ENCODE peak calls at places on chromosomes 16 and 17, in five cellular contexts. J is psoas muscle, R is left ventricle myocardium inferior, C is cardiac muscle cell, P is pancreas. V is an unnamed sample.

GRCh38 chr17:2399572-2400473 is 1.0 kb downstream of the MNT start:
- DNase-seq in J (peak; percentile 98), R (peak; percentile 96), C (peak; percentile 97), P (peak; percentile 98), V (peak; percentile 95)

GRCh38 chr17:76268015-76268749 is 3.0 kb downstream of the UBALD2 start:
- DNase-seq in J (peak; percentile 88), R (peak; percentile 84), C (no peak), P (peak; percentile 71), V (no peak)

GRCh38 chr17:50095626-50096037 is 481 bp downstream of the PDK2 start:
- DNase-seq in J (no peak), R (no peak), C (peak; percentile 46), P (no peak), V (peak; percentile 28)

GRCh38 chr17:40550608-40551007 is 14.7 kb downstream of the CCR7 start:
- DNase-seq in J (peak; percentile 76), R (peak; percentile 60), C (no peak), P (peak; percentile 44), V (no peak)

GRCh38 chr16:84947022-84947421 is 64.3 kb downstream of the ZDHHC7 start:
- DNase-seq in J (no peak), R (no peak), C (no peak), P (no peak), V (no peak)

GRCh38 chr16:46885960-46886763 is 2.0 kb downstream of the GPT2 start:
- DNase-seq in J (peak; percentile 44), R (no peak), C (peak; percentile 23), P (peak; percentile 69), V (no peak)

GRCh38 chr16:47156816-47157215 is 13.1 kb upstream of the NETO2 start:
- DNase-seq in J (no peak), R (no peak), C (no peak), P (no peak), V (no peak)

GRCh38 chr16:84786605-84787302 is 33.0 kb upstream of the CRISPLD2 start:
- DNase-seq in J (no peak), R (no peak), C (no peak), P (no peak), V (no peak)

GRCh38 chr17:37299257-37299985 is 76.4 kb upstream of the C17orf78 start:
- DNase-seq in J (no peak), R (no peak), C (no peak), P (no peak), V (peak; percentile 87)

GRCh38 chr16:87169509-87169985 is 147.6 kb downstream of the C16orf95 start:
- DNase-seq in J (no peak), R (no peak), C (no peak), P (no peak), V (no peak)

GRCh38 chr17:79991924-79992656 is 43.6 kb downstream of the TBC1D16 start:
- DNase-seq in J (no peak), R (peak; percentile 57), C (no peak), P (no peak), V (no peak)

GRCh38 chr17:77076046-77076882 is 64.5 kb upstream of the SEC14L1 start:
- DNase-seq in J (no peak), R (no peak), C (no peak), P (no peak), V (no peak)

GRCh38 chr17:73278465-73279453 is 17.1 kb upstream of the CPSF4L start:
- DNase-seq in J (no peak), R (peak; percentile 41), C (peak; percentile 46), P (peak; percentile 62), V (peak; percentile 74)

GRCh38 chr16:19520861-19521331 is 1.0 kb downstream of the GDE1 start:
- DNase-seq in J (no peak), R (no peak), C (no peak), P (no peak), V (peak; percentile 28)

GRCh38 chr17:63431939-63432804 is 13.9 kb downstream of the CYB561 start:
- DNase-seq in J (no peak), R (no peak), C (peak; percentile 47), P (no peak), V (no peak)

GRCh38 chr16:53154513-53154912 is 99.7 kb downstream of the CHD9 start:
- DNase-seq in J (no peak), R (no peak), C (peak; percentile 29), P (no peak), V (no peak)

GRCh38 chr17:54795046-54795445 is 105.6 kb upstream of the TOM1L1 start:
- DNase-seq in J (no peak), R (no peak), C (no peak), P (no peak), V (no peak)

GRCh38 chr16:88536971-88537751 is 33.0 kb upstream of the ZC3H18 start:
- DNase-seq in J (no peak), R (no peak), C (no peak), P (peak; percentile 72), V (peak; percentile 40)

GRCh38 chr17:47731396-47731795 is 1.6 kb upstream of the TBX21 start:
- DNase-seq in J (no peak), R (no peak), C (no peak), P (peak; percentile 19), V (no peak)

GRCh38 chr17:18117974-18118632 is 9.5 kb downstream of the MYO15A start:
- DNase-seq in J (no peak), R (no peak), C (no peak), P (no peak), V (no peak)

GRCh38 chr16:84686702-84687298 is 13.0 kb upstream of the USP10 start:
- DNase-seq in J (no peak), R (no peak), C (peak; percentile 19), P (no peak), V (no peak)

GRCh38 chr16:72938426-72939164 is 109.3 kb downstream of the ZFHX3 start:
- DNase-seq in J (peak; percentile 88), R (peak; percentile 92), C (no peak), P (peak; percentile 74), V (no peak)

GRCh38 chr17:80265205-80266068 is 4.8 kb downstream of the RNF213 start:
- DNase-seq in J (no peak), R (no peak), C (no peak), P (no peak), V (no peak)

GRCh38 chr16:74279805-74280204 is 16.8 kb upstream of the PSMD7 start:
- DNase-seq in J (no peak), R (no peak), C (no peak), P (no peak), V (no peak)
- H3K4me3 ChIP-seq in J (no peak overlapping the region), R (no peak overlapping the region), C (no peak overlapping the region), P (no peak overlapping the region), V (no peak overlapping the region)

GRCh38 chr17:52376137-52376536 is 217.6 kb upstream of the CA10 start:
- DNase-seq in J (no peak), R (no peak), C (no peak), P (no peak), V (no peak)
- H3K9me3 ChIP-seq in J (no peaks in the 10 kb centered on the region), R (no peaks in the 10 kb centered on the region), C (no peaks in the 10 kb centered on the region), P (no peaks in the 10 kb centered on the region), V (no peaks in the 10 kb centered on the region)

GRCh38 chr16:68083239-68083781 is 1.9 kb upstream of the NFATC3 start:
- DNase-seq in J (no peak), R (no peak), C (no peak), P (peak; percentile 39), V (no peak)

GRCh38 chr16:68084504-68085258 is 489 bp upstream of the NFATC3 start:
- DNase-seq in J (peak; percentile 91), R (peak; percentile 92), C (peak; percentile 85), P (peak; percentile 82), V (peak; percentile 90)

GRCh38 chr16:68081796-68082567 is 3.2 kb upstream of the NFATC3 start:
- DNase-seq in J (no peak), R (no peak), C (no peak), P (no peak), V (no peak)

GRCh38 chr16:68083861-68084503 is 1.2 kb upstream of the NFATC3 start:
- DNase-seq in J (no peak), R (no peak), C (peak; percentile 28), P (peak; percentile 25), V (no peak)

DNA sequence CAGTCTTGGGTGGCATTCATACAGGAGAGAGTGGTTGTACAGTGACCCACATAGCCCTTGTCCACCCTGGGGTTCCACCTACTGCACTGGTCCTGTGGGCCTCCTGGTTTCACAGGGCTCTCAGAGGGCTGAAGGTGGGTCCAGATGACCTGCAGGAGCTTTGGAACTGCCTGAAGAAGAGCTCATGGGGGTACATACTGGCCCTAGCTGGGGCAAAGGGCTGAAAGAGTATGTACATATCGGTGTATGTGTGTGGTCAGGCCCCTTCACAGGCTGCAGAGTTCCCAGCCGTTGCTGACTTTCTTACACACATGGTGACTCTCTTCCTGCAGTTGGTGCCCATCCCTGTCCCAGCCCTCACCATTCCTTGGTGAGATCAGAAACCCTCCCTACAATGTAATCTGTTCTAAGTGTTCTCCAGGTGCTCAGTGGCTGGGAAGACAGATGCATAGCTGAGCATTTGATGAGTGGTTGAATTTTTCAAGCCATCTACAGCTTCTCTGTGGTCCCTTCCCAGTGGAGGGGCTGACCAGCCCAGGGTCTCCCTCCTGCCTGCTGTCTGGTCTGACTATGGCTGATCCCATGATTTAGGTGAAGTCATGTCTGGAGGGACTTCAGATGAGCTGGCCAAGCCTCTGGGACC is 2.5 kb upstream of the NFATC3 start:
- DNase-seq in J (no peak), R (no peak), C (no peak), P (peak; percentile 36), V (no peak)
- H3K4me1 ChIP-seq in J (peaks cover 48% of the 10 kb centered on the region), R (peaks cover 92% of the 10 kb centered on the region), C (peaks cover 20% of the 10 kb centered on the region), P (peaks cover 18% of the 10 kb centered on the region), V (peaks cover 13% of the 10 kb centered on the region)

DNA sequence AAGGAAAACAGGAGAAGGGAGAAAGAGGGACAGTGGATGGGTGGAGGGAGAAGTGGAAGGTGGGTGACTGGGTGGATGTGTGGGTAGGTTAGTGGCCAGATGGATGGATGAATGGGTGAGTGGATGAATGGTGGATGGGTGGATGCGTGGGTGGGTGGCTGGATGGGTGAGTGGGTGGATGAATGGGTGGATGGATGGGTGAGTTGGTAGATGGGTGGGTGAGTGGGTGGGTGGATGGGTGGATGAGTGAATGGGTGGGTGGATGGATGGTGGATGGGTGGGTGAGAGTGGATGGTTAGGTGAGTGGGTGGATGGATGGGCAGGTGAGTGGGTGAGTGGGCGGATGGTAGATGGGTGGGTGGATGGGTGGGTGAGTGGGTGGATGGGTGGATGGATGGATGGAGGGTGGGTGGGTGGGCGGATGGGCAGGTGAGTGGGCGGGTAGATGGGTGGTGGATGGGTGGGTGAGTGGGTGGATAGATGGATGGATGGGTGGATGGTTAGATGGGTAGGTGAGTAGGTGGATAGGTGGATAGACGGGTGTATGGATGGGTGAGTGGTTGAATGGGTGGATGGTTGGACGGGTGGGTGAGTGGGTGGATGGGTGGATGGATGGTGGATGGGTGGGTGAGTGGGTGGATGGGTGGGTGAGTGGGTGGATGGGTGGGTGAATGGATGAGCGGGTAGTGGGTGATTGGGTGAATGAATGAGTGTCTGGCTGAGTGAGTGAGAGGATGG is 702 bp upstream of the MARVELD3 start:
- DNase-seq in J (no peak), R (no peak), C (no peak), P (no peak), V (no peak)
- H3K4me3 ChIP-seq in J (no peak overlapping the region), R (no peak overlapping the region), C (no peak overlapping the region), P (no peak overlapping the region), V (no peak overlapping the region)

V was measured in HAP-1.